ENCODE peak calls at places on chromosomes 6 and 20, in five cellular contexts. R is prostate gland; K is CD8-positive, alpha-beta T cell; D is HCT116; W is transverse colon. C is an unnamed sample. For H3K27me3, the result is how much of the 10 kb centered on the place peaks cover.

GRCh38 chr6:81878479-81878878 is 126.0 kb upstream of the TENT5A start:
- DNase-seq in R (no peak), K (no peak), D (no peak), W (no peak), C (no peak)

GRCh38 chr6:157089258-157089657 is 234.1 kb downstream of the TMEM242 start:
- DNase-seq in R (no peak), K (no peak), D (no peak), W (no peak), C (no peak)

GRCh38 chr6:166940643-166941068 is 15.7 kb downstream of the RNASET2 start:
- DNase-seq in R (no peak), K (no peak), D (peak), W (no peak), C (no peak)

GRCh38 chr6:131379951-131380350 is 193.1 kb upstream of the ARG1 start:
- DNase-seq in R (no peak), K (no peak), D (no peak), W (no peak), C (no peak)

GRCh38 chr6:98539669-98540207 is 294.6 kb upstream of the POU3F2 start:
- DNase-seq in R (no peak), K (no peak), D (no peak), W (no peak), C (no peak)

GRCh38 chr6:35610830-35611229 is 77.9 kb downstream of the FKBP5 start:
- DNase-seq in R (peak), K (no peak), D (no peak), W (no peak), C (peak)

GRCh38 chr6:136754820-136755219 is 37.5 kb downstream of the MAP3K5 start:
- DNase-seq in R (no peak), K (no peak), D (no peak), W (no peak), C (no peak)

GRCh38 chr6:121533321-121533841 is 97.9 kb downstream of the GJA1 start:
- DNase-seq in R (peak), K (no peak), D (no peak), W (no peak), C (no peak)

GRCh38 chr20:62123450-62124118 is 1.3 kb downstream of the LSM14B start:
- DNase-seq in R (no peak), K (no peak), D (no peak), W (no peak), C (no peak)

GRCh38 chr6:44064089-44064947 is 62.9 kb downstream of the MRPL14 start:
- DNase-seq in R (no peak), K (no peak), D (no peak), W (peak), C (peak)

GRCh38 chr6:16311763-16312162 is 73.4 kb downstream of the GMPR start:
- DNase-seq in R (no peak), K (no peak), D (no peak), W (no peak), C (peak)

GRCh38 chr6:12969933-12970332 is 253.4 kb downstream of the PHACTR1 start:
- DNase-seq in R (no peak), K (no peak), D (no peak), W (no peak), C (no peak)

GRCh38 chr6:163548624-163549023 is 134.1 kb downstream of the QKI start:
- DNase-seq in R (no peak), K (no peak), D (no peak), W (no peak), C (no peak)

GRCh38 chr20:58753929-58754551 is 61.4 kb downstream of the NPEPL1 start:
- DNase-seq in R (no peak), K (no peak), D (no peak), W (no peak), C (no peak)

GRCh38 chr6:71510856-71511255 is 222.2 kb downstream of the OGFRL1 start:
- DNase-seq in R (no peak), K (no peak), D (no peak), W (no peak), C (no peak)

GRCh38 chr20:8132632-8133587 is 844 bp downstream of the PLCB1 start:
- DNase-seq in R (peak), K (no peak), D (no peak), W (peak), C (peak)

GRCh38 chr6:3194535-3195376 is 32.7 kb downstream of the TUBB2B start:
- DNase-seq in R (no peak), K (no peak), D (no peak), W (no peak), C (no peak)

GRCh38 chr6:13383280-13384163 is 55.2 kb upstream of the TBC1D7 start:
- DNase-seq in R (peak), K (no peak), D (no peak), W (no peak), C (no peak)

GRCh38 chr6:114135348-114136002 is 164.5 kb upstream of the HDAC2 start:
- DNase-seq in R (no peak), K (no peak), D (no peak), W (no peak), C (peak)

GRCh38 chr6:50147371-50147770 is 97.6 kb upstream of the DEFB112 start:
- DNase-seq in R (no peak), K (no peak), D (no peak), W (no peak), C (no peak)

GRCh38 chr6:110284877-110285276 is 73.3 kb downstream of the METTL24 start:
- DNase-seq in R (no peak), K (no peak), D (no peak), W (no peak), C (no peak)

GRCh38 chr6:14126250-14126649 is 8.7 kb downstream of the CD83 start:
- DNase-seq in R (no peak), K (no peak), D (no peak), W (no peak), C (no peak)

GRCh38 chr6:101391772-101392560 is 1.5 kb upstream of the GRIK2 start:
- DNase-seq in R (no peak), K (no peak), D (no peak), W (no peak), C (no peak)

GRCh38 chr20:29740601-29740950 is 1516.9 kb upstream of the DEFB115 start:
- DNase-seq in R (no peak), K (no peak), D (no peak), W (no peak), C (no peak)

GRCh38 chr6:117555882-117556498 is 46.3 kb downstream of the GOPC start:
- DNase-seq in R (peak), K (peak), D (no peak), W (peak), C (no peak)

GRCh38 chr6:15157479-15157878 is 88.4 kb upstream of the JARID2 start:
- DNase-seq in R (no peak), K (no peak), D (no peak), W (no peak), C (no peak)

DNA sequence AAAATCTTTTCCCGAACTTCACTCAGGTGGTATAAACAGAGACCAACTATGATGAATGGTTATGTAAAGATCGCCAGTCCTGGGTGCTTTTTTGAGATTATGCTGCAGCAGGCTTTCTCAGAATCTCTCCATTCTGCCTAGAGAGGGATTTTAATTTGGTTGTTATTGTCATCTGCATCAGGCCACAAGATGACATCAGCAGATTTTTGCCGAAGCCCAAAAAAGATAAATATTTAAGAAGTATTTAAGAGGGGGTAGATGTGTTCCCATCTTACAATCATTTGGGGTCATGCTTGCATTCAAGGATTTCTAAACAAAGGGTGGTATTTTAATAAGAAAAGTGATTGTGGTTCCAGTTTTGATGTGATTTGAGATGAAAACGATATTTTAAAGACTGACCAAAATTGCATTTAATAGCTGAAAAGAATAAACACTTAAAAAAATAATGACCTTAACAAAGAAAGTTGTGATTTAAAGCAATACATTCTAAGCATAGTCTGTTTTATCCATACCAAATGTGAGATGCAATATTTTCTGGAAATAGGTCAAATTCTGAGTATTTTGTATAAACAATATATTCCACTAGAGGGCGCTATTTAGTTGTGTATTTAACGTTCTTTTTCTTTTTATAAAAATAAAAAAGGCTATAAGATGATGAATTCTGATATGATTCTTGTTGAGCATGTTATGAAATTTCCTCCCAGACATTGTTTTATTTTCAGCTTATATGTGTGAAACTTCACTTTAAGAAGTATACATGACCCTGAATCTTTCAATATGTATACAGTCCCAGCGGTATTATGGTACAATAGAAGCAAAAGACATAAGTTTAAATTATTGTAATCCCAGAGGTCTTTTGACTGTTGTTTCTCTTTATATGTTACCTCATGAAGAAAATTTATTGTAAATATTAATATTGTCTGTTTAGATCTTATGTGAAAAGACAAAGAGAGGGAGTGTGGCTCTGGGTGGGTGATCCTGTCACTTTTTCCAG is 51.0 kb upstream of the ZFP64 start:
- DNase-seq in R (no peak), K (no peak), D (no peak), W (no peak), C (no peak)
- TF ChIP-seq CTCF in R (peak), K (peak), D (no peak), W (peak), C (peak)

DNA sequence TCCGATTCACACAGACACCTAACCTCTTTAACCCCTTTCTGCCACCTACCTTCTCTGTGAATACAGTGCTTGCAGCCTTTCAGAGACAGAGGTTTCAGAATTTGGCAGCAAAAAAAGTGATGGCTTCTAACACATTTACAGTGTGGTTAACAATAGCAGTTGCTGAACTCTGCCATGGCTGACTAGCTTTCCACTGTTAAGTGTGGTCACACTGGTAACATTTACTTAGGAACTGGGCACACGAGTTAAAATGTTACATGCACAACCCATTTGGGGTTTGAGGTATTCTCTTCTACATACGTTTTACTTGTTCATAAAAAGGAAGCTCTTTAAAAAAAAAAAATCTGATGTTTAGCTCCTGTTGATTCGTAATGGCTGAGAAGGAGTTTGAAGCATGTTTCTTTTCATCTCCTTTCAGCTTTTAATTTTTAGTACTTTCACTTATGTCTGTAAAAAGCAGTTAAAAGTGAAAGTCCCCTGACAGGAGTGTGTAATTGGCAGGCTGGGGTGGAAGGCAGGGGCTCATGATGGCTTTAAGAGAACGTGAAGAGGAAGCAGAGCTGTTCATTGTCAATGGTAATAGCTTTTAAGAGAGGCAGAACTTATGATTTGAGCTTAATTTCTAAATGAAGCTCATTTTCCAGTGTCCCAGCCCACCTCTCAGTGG is 245.9 kb downstream of the FARS2 start:
- DNase-seq in R (no peak), K (no peak), D (no peak), W (no peak), C (no peak)
- H3K27ac ChIP-seq in R (no peak), K (peak), D (no peak), W (no peak), C (no peak)

GRCh38 chr6:159047896-159048685 is 3.3 kb upstream of the TAGAP start:
- DNase-seq in R (no peak), K (no peak), D (no peak), W (no peak), C (no peak)
- H3K27me3 ChIP-seq in R (under half), K (under half), D (under half), W (under half), C (under half)

GRCh38 chr6:169420912-169421543 is 167.4 kb upstream of the THBS2 start:
- DNase-seq in R (no peak), K (no peak), D (peak), W (peak), C (no peak)
- TF ChIP-seq CTCF in R (peak), K (peak), D (peak), W (peak), C (no peak)

GRCh38 chr6:17968081-17968518 is 19.3 kb downstream of the KIF13A start:
- DNase-seq in R (no peak), K (no peak), D (no peak), W (no peak), C (peak)

GRCh38 chr6:17967668-17968067 is 19.8 kb downstream of the KIF13A start:
- DNase-seq in R (no peak), K (no peak), D (no peak), W (no peak), C (no peak)

GRCh38 chr6:17966451-17966850 is 21.0 kb downstream of the KIF13A start:
- DNase-seq in R (no peak), K (no peak), D (no peak), W (no peak), C (no peak)

GRCh38 chr6:17971128-17972073 is 16.0 kb downstream of the KIF13A start:
- DNase-seq in R (no peak), K (no peak), D (peak), W (no peak), C (no peak)

GRCh38 chr6:17968876-17969275 is 18.6 kb downstream of the KIF13A start:
- DNase-seq in R (no peak), K (no peak), D (no peak), W (no peak), C (no peak)
- H3K27ac ChIP-seq in R (no peak), K (no peak), D (no peak), W (no peak), C (peak)

GRCh38 chr20:21504323-21504722 is 9.5 kb downstream of the NKX2-2 start:
- DNase-seq in R (no peak), K (no peak), D (no peak), W (no peak), C (no peak)
- H3K27me3 ChIP-seq in R (under half), K (under half), D (under half), W (half or more), C (half or more)

GRCh38 chr20:6123650-6124014 is 802 bp upstream of the FERMT1 start:
- DNase-seq in R (no peak), K (no peak), D (no peak), W (no peak), C (no peak)
- TF ChIP-seq CTCF in R (no peak), K (no peak), D (no peak), W (no peak), C (no peak)

DNA sequence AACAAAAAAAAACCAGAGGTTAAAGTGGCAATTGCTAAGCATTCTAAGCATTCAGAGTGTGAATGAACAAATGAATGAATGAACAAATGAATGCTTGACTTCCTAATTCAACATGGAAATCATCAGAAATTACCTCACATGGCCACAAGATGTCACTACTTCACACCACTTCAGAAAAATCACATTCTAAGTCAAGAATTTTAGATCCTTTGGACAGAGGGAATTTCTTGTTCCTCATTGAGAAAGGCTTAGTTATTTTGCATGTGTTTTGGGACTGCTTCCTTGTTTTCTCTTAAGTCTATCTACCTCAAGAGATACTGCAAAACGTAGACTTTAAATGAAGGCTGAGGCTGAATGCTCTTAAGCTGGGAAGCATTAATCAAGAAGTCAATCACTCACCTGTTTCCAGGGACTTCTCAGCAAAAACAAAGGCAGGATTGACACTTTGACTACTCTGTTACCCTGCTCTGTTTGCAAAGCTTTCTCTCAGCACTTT is 120.2 kb downstream of the MBOAT1 start:
- DNase-seq in R (no peak), K (no peak), D (peak), W (no peak), C (no peak)
- H3K27ac ChIP-seq in R (no peak), K (no peak), D (no peak), W (no peak), C (no peak)

DNA sequence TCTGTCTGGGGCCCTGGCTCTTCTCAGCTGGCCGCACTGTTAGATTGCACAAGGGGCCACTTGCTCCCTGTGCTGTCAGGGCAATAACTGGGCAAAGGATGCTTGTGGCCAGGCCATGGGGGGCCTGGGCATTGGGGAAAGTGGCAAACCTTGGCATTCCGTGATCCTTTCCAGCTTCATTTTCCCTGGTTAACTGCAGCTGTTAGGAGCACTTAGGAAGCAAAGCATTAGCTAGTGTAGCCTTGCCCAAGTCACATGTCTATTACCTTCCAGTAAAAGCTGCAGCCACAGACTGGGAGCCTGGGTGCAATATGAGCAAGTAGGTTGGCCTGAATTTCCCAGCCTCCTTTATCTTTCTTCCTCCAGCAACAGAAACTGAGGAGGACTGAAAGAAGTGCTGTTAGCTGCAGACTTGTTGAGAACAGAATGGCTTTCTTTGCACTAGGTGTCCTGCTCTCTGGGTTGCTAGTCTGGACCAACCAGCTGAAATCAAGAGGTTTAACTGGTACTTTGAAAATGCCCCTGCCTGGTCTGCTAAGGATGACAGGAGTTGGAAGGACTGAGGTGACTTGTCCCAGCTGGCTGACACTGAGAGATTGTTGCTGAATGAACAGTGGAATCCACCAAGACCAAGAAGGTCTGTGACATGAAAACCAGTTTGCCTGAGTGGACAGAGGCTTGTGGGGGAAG is 312.3 kb upstream of the SUPT3H start:
- DNase-seq in R (no peak), K (no peak), D (no peak), W (no peak), C (no peak)
- H3K27me3 ChIP-seq in R (under half), K (under half), D (under half), W (under half), C (under half)

GRCh38 chr6:68635412-68635705 is 277 bp downstream of the ADGRB3 start:
- DNase-seq in R (no peak), K (no peak), D (no peak), W (no peak), C (no peak)

GRCh38 chr6:68635706-68636513 is 828 bp downstream of the ADGRB3 start:
- DNase-seq in R (peak), K (no peak), D (no peak), W (no peak), C (no peak)

GRCh38 chr6:68638225-68638900 is 3.3 kb downstream of the ADGRB3 start:
- DNase-seq in R (no peak), K (no peak), D (no peak), W (peak), C (no peak)

GRCh38 chr6:68637782-68638181 is 2.7 kb downstream of the ADGRB3 start:
- DNase-seq in R (no peak), K (no peak), D (no peak), W (no peak), C (no peak)

DNA sequence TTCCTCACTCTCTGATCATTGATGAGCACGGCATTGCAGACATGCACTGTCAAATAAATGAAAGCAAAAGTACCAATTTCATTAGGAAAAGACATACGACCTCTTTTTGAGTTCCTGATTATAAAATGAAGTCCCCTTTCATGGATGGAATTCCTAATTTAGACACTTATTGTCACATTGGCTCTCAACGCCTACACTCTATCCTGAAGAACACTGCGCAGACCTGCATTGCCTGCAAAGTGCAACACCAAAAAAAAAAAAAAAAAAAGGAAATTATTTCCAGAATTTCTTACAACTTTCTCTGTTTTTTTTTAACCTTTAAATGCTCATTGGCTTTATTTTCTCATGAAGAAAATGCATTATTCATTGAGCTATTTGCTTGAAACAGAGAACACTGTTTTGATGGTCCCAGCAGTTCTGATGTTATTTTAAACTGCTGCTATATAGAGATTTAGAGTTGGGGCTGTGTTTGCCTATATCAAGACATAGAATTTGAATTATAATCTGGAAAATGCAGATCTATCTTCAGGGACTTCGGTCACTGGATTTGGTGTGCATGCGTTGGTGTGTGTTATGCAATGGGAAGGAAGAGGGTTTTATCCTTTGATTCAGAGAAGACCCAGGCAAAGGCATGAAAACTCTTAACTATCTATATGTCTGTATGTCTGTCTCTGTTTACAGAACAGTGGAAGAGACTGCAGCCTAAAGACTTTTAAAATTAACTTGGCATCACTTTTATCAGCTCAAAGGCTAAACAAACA is 1.8 kb downstream of the ADGRB3 start:
- DNase-seq in R (no peak), K (no peak), D (no peak), W (no peak), C (no peak)
- TF ChIP-seq CTCF in R (no peak), K (no peak), D (no peak), W (no peak), C (no peak)

C was measured in gastrocnemius medialis.